ENCODE peak calls at places on chromosomes 13 and 19, in four cellular contexts. M is pancreas, T is Peyer's patch, R is gastrocnemius medialis. O is an unnamed sample.

GRCh38 chr13:28558126-28558525 is 63.2 kb upstream of the FLT1 start:
- DNase-seq in M (no peak), T (no peak), R (no peak), O (no peak)

GRCh38 chr13:82740442-82740841 is 1141.8 kb downstream of the SLITRK1 start:
- DNase-seq in M (no peak), T (no peak), R (no peak), O (peak; percentile 38)

GRCh38 chr13:95603887-95604533 is 40.5 kb downstream of the DZIP1 start:
- DNase-seq in M (peak; percentile 62), T (peak; percentile 53), R (no peak), O (no peak)

GRCh38 chr13:41562083-41562482 is 104.7 kb downstream of the RGCC start:
- DNase-seq in M (no peak), T (no peak), R (peak; percentile 39), O (no peak)

GRCh38 chr13:51557875-51558604 is 26.2 kb upstream of the WDFY2 start:
- DNase-seq in M (no peak), T (no peak), R (no peak), O (no peak)

GRCh38 chr13:63490149-63490548 is 2074.5 kb upstream of the PCDH20 start:
- DNase-seq in M (no peak), T (no peak), R (no peak), O (no peak)

GRCh38 chr19:38721977-38722773 is 22.1 kb downstream of the CAPN12 start:
- DNase-seq in M (no peak), T (no peak), R (no peak), O (no peak)

GRCh38 chr19:32674153-32674958 is 624 bp downstream of the ANKRD27 start:
- DNase-seq in M (no peak), T (no peak), R (peak; percentile 31), O (peak; percentile 81)

GRCh38 chr13:34217343-34218094 is 399.6 kb downstream of the RFC3 start:
- DNase-seq in M (no peak), T (no peak), R (no peak), O (no peak)

GRCh38 chr13:41246969-41247750 is 16.2 kb downstream of the MTRF1 start:
- DNase-seq in M (no peak), T (no peak), R (peak; percentile 48), O (no peak)

GRCh38 chr13:109246001-109246400 is 540.4 kb downstream of the IRS2 start:
- DNase-seq in M (no peak), T (no peak), R (no peak), O (no peak)

GRCh38 chr13:78376033-78376432 is 227.3 kb downstream of the POU4F1 start:
- DNase-seq in M (no peak), T (no peak), R (no peak), O (no peak)

GRCh38 chr13:51246411-51247298 is 24.5 kb downstream of the FAM124A start:
- DNase-seq in M (no peak), T (no peak), R (no peak), O (no peak)

GRCh38 chr19:21134934-21135366 is 6.9 kb upstream of the ZNF431 start:
- DNase-seq in M (no peak), T (no peak), R (no peak), O (no peak)

GRCh38 chr13:41054212-41054877 is 7.0 kb upstream of the WBP4 start:
- DNase-seq in M (no peak), T (peak; percentile 69), R (no peak), O (no peak)

GRCh38 chr19:41554902-41555301 is 21.1 kb upstream of the CEACAM21 start:
- DNase-seq in M (no peak), T (peak; percentile 66), R (no peak), O (no peak)

GRCh38 chr13:78147905-78148304 is 229.3 kb upstream of the EDNRB start:
- DNase-seq in M (no peak), T (no peak), R (no peak), O (no peak)

GRCh38 chr13:38564751-38565150 is 122.1 kb upstream of the FREM2 start:
- DNase-seq in M (no peak), T (no peak), R (no peak), O (no peak)

GRCh38 chr13:22073718-22074117 is 402.8 kb downstream of the FGF9 start:
- DNase-seq in M (no peak), T (no peak), R (no peak), O (no peak)

GRCh38 chr19:15288146-15288963 is 44.0 kb downstream of the BRD4 start:
- DNase-seq in M (no peak), T (peak; percentile 81), R (no peak), O (peak; percentile 92)
- H3K4me3 ChIP-seq in M (no peak overlapping the region), T (no peak overlapping the region), R (no peak overlapping the region), O (no peak overlapping the region)

GRCh38 chr19:15613338-15613737 is 1.7 kb upstream of the CYP4F8 start:
- DNase-seq in M (no peak), T (no peak), R (no peak), O (no peak)

GRCh38 chr19:15609261-15609660 is 5.8 kb upstream of the CYP4F8 start:
- DNase-seq in M (no peak), T (no peak), R (no peak), O (no peak)

GRCh38 chr19:15615526-15615925 is 508 bp downstream of the CYP4F8 start:
- DNase-seq in M (no peak), T (no peak), R (no peak), O (no peak)

GRCh38 chr19:15614507-15615379 is at the start of gene CYP4F8:
- DNase-seq in M (no peak), T (no peak), R (no peak), O (no peak)

GRCh38 chr19:15612342-15612741 is 2.7 kb upstream of the CYP4F8 start:
- DNase-seq in M (no peak), T (no peak), R (no peak), O (no peak)
- H3K9me3 ChIP-seq in M (no peaks in the 10 kb centered on the region), T (no peaks in the 10 kb centered on the region), R (no peaks in the 10 kb centered on the region), O (no peaks in the 10 kb centered on the region)

DNA sequence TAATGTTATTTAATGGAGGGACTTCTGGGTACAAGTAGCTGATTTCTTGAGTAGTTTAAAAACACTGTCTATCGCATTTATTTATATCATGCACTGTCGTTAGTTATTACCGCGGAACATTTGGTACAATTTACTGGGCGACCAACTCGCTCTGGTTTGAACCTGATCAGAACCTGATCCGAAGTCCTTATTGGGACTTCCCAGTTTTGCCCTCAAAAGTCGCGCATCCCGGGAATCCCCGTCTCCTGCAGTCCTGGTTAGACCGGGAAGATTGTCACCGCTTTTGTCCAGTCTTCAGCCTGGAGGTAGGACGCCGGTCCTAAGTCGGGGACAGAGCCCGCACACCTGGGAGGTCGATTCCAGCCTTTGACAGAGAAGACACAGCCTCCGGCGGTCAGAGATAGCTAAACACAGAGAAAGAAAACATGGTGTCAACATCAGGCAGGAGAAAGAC is 694 bp downstream of the CLN5 start:
- DNase-seq in M (peak; percentile 60), T (peak; percentile 63), R (peak; percentile 25), O (no peak)
- H3K4me3 ChIP-seq in M (peak overlapping the region; percentile 75), T (peak overlapping the region; percentile 88), R (peak overlapping the region; percentile 92), O (peak overlapping the region; percentile 54)

GRCh38 chr19:55956431-55956830 is 8.8 kb downstream of the NLRP8 start:
- DNase-seq in M (no peak), T (no peak), R (no peak), O (no peak)
- H3K9me3 ChIP-seq in M (no peaks in the 10 kb centered on the region), T (no peaks in the 10 kb centered on the region), R (no peaks in the 10 kb centered on the region), O (peaks cover 62% of the 10 kb centered on the region)

GRCh38 chr19:36876993-36877938 is 26.6 kb downstream of the ZNF345 start:
- DNase-seq in M (no peak), T (no peak), R (no peak), O (no peak)
- H3K4me3 ChIP-seq in M (no peak overlapping the region), T (no peak overlapping the region), R (no peak overlapping the region), O (no peak overlapping the region)

GRCh38 chr19:6930190-6930589 is 42.8 kb downstream of the ADGRE1 start:
- DNase-seq in M (no peak), T (no peak), R (no peak), O (no peak)
- H3K9me3 ChIP-seq in M (no peaks in the 10 kb centered on the region), T (no peaks in the 10 kb centered on the region), R (peaks cover 15% of the 10 kb centered on the region), O (peaks cover 32% of the 10 kb centered on the region)

GRCh38 chr19:497861-498590 is 1.7 kb downstream of the MADCAM1 start:
- DNase-seq in M (no peak), T (no peak), R (no peak), O (peak; percentile 77)
- H3K4me3 ChIP-seq in M (peak overlapping the region; percentile 33), T (peak overlapping the region; percentile 14), R (no peak overlapping the region), O (no peak overlapping the region)

GRCh38 chr19:54817670-54818536 is 1.6 kb downstream of the KIR3DL1 start:
- DNase-seq in M (no peak), T (no peak), R (no peak), O (no peak)
- H3K9me3 ChIP-seq in M (no peaks in the 10 kb centered on the region), T (no peaks in the 10 kb centered on the region), R (no peaks in the 10 kb centered on the region), O (no peaks in the 10 kb centered on the region)

DNA sequence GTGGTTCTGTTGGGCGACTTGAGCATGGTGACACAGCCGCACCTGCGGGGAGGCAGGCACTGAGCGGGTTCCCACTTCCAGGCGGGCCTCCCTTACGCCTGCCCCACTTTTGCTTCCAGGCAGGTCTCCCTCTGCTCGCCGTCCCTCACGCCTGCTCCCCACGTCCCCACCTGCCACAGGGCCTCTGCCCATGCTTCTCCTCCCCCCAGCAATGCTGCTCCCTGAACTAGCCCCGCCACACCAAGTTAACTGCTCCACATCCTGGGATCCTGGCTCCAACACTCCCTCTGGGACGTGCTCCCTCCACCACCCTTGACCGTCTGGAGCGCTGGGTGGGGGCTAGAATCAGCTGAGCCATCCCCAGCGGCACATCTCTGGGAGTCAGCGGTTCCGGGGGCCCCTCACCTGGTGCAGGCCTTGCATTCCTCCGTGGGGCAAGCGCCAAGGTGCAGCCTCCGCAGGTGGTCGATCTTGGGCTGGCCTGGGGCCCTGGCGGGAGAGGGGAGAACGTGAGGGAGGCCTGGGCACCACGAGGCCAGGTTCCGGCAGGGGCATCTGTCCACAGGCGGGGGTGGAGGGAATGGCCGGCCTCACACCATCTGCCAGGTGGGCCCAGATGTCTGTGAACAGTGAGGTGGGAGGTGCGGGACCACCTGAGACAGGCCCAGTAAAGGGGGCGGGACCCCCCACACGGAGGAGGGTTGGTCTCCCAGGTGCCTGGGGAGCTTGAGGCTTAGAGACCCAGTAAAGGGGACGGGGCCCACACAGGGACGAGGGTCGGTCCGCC is 9.2 kb downstream of the CFD start:
- DNase-seq in M (no peak), T (no peak), R (no peak), O (no peak)
- H3K4me3 ChIP-seq in M (no peak overlapping the region), T (no peak overlapping the region), R (no peak overlapping the region), O (no peak overlapping the region)